ENCODE peak calls at places on chromosome 12, in nine cellular contexts. One of them, this sample, is unnamed.

GRCh38 chr12:123391546-123392343 is 7.8 kb downstream of the KMT5A start:
- DNase-seq in A549: no peak
- DNase-seq in ovary: no peak
- DNase-seq in SK-N-SH: no peak
- DNase-seq in upper lobe of left lung: no peak
- DNase-seq in transverse colon: no peak
- DNase-seq in HepG2: no peak
- DNase-seq in GM12878: no peak
- DNase-seq in suprapubic skin: no peak
- DNase-seq in this sample: no peak

GRCh38 chr12:71980543-71980942 is 41.9 kb downstream of the TPH2 start:
- DNase-seq in A549: no peak
- DNase-seq in ovary: no peak
- DNase-seq in SK-N-SH: no peak
- DNase-seq in upper lobe of left lung: no peak
- DNase-seq in transverse colon: no peak
- DNase-seq in HepG2: no peak
- DNase-seq in GM12878: no peak
- DNase-seq in suprapubic skin: no peak
- DNase-seq in this sample: no peak

GRCh38 chr12:29317556-29318363 is 63.2 kb downstream of the ERGIC2 start:
- DNase-seq in A549: peak
- DNase-seq in ovary: no peak
- DNase-seq in SK-N-SH: peak
- DNase-seq in upper lobe of left lung: peak
- DNase-seq in transverse colon: peak
- DNase-seq in HepG2: peak
- DNase-seq in GM12878: peak
- DNase-seq in suprapubic skin: no peak
- DNase-seq in this sample: no peak

GRCh38 chr12:49538740-49539403 is at the start of gene KCNH3:
- DNase-seq in A549: peak
- DNase-seq in ovary: peak
- DNase-seq in SK-N-SH: peak
- DNase-seq in upper lobe of left lung: peak
- DNase-seq in transverse colon: peak
- DNase-seq in HepG2: no peak
- DNase-seq in GM12878: no peak
- DNase-seq in suprapubic skin: peak
- DNase-seq in this sample: peak

GRCh38 chr12:46209165-46209564 is 59.7 kb downstream of the SLC38A1 start:
- DNase-seq in A549: no peak
- DNase-seq in ovary: no peak
- DNase-seq in SK-N-SH: no peak
- DNase-seq in upper lobe of left lung: no peak
- DNase-seq in transverse colon: no peak
- DNase-seq in HepG2: no peak
- DNase-seq in GM12878: no peak
- DNase-seq in suprapubic skin: no peak
- DNase-seq in this sample: no peak

GRCh38 chr12:108793756-108794441 is 62.6 kb upstream of the CORO1C start:
- DNase-seq in A549: no peak
- DNase-seq in ovary: no peak
- DNase-seq in SK-N-SH: no peak
- DNase-seq in upper lobe of left lung: no peak
- DNase-seq in transverse colon: peak
- DNase-seq in HepG2: peak
- DNase-seq in GM12878: no peak
- DNase-seq in suprapubic skin: no peak
- DNase-seq in this sample: peak

GRCh38 chr12:113134521-113134951 is 1.0 kb downstream of the RASAL1 start:
- DNase-seq in A549: no peak
- DNase-seq in ovary: no peak
- DNase-seq in SK-N-SH: no peak
- DNase-seq in upper lobe of left lung: no peak
- DNase-seq in transverse colon: no peak
- DNase-seq in HepG2: no peak
- DNase-seq in GM12878: no peak
- DNase-seq in suprapubic skin: no peak
- DNase-seq in this sample: no peak

GRCh38 chr12:51702582-51702981 is 111.5 kb downstream of the SCN8A start:
- DNase-seq in A549: no peak
- DNase-seq in ovary: no peak
- DNase-seq in SK-N-SH: no peak
- DNase-seq in upper lobe of left lung: no peak
- DNase-seq in transverse colon: no peak
- DNase-seq in HepG2: no peak
- DNase-seq in GM12878: no peak
- DNase-seq in suprapubic skin: no peak
- DNase-seq in this sample: no peak

GRCh38 chr12:122884860-122885259 is 11.1 kb downstream of the VPS37B start:
- DNase-seq in A549: no peak
- DNase-seq in ovary: no peak
- DNase-seq in SK-N-SH: no peak
- DNase-seq in upper lobe of left lung: no peak
- DNase-seq in transverse colon: no peak
- DNase-seq in HepG2: no peak
- DNase-seq in GM12878: no peak
- DNase-seq in suprapubic skin: no peak
- DNase-seq in this sample: no peak

GRCh38 chr12:107368586-107368985 is 275.2 kb upstream of the CRY1 start:
- DNase-seq in A549: no peak
- DNase-seq in ovary: no peak
- DNase-seq in SK-N-SH: no peak
- DNase-seq in upper lobe of left lung: no peak
- DNase-seq in transverse colon: no peak
- DNase-seq in HepG2: no peak
- DNase-seq in GM12878: no peak
- DNase-seq in suprapubic skin: no peak
- DNase-seq in this sample: no peak

GRCh38 chr12:23540572-23540971 is 408.9 kb downstream of the SOX5 start:
- DNase-seq in A549: no peak
- DNase-seq in ovary: no peak
- DNase-seq in SK-N-SH: peak
- DNase-seq in upper lobe of left lung: no peak
- DNase-seq in transverse colon: no peak
- DNase-seq in HepG2: no peak
- DNase-seq in GM12878: no peak
- DNase-seq in suprapubic skin: no peak
- DNase-seq in this sample: no peak

GRCh38 chr12:117867348-117867747 is 101.4 kb downstream of the KSR2 start:
- DNase-seq in A549: no peak
- DNase-seq in ovary: no peak
- DNase-seq in SK-N-SH: no peak
- DNase-seq in upper lobe of left lung: no peak
- DNase-seq in transverse colon: no peak
- DNase-seq in HepG2: no peak
- DNase-seq in GM12878: no peak
- DNase-seq in suprapubic skin: no peak
- DNase-seq in this sample: peak

GRCh38 chr12:117874842-117875434 is 93.9 kb downstream of the KSR2 start:
- DNase-seq in A549: peak
- DNase-seq in ovary: peak
- DNase-seq in SK-N-SH: peak
- DNase-seq in upper lobe of left lung: peak
- DNase-seq in transverse colon: peak
- DNase-seq in HepG2: peak
- DNase-seq in GM12878: no peak
- DNase-seq in suprapubic skin: peak
- DNase-seq in this sample: peak

GRCh38 chr12:117875652-117876491 is 92.9 kb downstream of the KSR2 start:
- DNase-seq in A549: no peak
- DNase-seq in ovary: no peak
- DNase-seq in SK-N-SH: peak
- DNase-seq in upper lobe of left lung: no peak
- DNase-seq in transverse colon: no peak
- DNase-seq in HepG2: no peak
- DNase-seq in GM12878: no peak
- DNase-seq in suprapubic skin: no peak
- DNase-seq in this sample: no peak

GRCh38 chr12:117876492-117876816 is 92.3 kb downstream of the KSR2 start:
- DNase-seq in A549: no peak
- DNase-seq in ovary: no peak
- DNase-seq in SK-N-SH: no peak
- DNase-seq in upper lobe of left lung: no peak
- DNase-seq in transverse colon: no peak
- DNase-seq in HepG2: no peak
- DNase-seq in GM12878: no peak
- DNase-seq in suprapubic skin: no peak
- DNase-seq in this sample: no peak

GRCh38 chr12:117872521-117873169 is 96.1 kb downstream of the KSR2 start:
- DNase-seq in A549: no peak
- DNase-seq in ovary: no peak
- DNase-seq in SK-N-SH: no peak
- DNase-seq in upper lobe of left lung: no peak
- DNase-seq in transverse colon: no peak
- DNase-seq in HepG2: no peak
- DNase-seq in GM12878: no peak
- DNase-seq in suprapubic skin: no peak
- DNase-seq in this sample: no peak
- TF ChIP-seq EP300 in A549: no peak
- TF ChIP-seq EP300 in ovary: no peak
- TF ChIP-seq EP300 in SK-N-SH: no peak
- TF ChIP-seq EP300 in upper lobe of left lung: no peak
- TF ChIP-seq EP300 in transverse colon: no peak
- TF ChIP-seq EP300 in HepG2: no peak
- TF ChIP-seq EP300 in GM12878: no peak
- TF ChIP-seq EP300 in suprapubic skin: no peak
- TF ChIP-seq EP300 in this sample: no peak

DNA sequence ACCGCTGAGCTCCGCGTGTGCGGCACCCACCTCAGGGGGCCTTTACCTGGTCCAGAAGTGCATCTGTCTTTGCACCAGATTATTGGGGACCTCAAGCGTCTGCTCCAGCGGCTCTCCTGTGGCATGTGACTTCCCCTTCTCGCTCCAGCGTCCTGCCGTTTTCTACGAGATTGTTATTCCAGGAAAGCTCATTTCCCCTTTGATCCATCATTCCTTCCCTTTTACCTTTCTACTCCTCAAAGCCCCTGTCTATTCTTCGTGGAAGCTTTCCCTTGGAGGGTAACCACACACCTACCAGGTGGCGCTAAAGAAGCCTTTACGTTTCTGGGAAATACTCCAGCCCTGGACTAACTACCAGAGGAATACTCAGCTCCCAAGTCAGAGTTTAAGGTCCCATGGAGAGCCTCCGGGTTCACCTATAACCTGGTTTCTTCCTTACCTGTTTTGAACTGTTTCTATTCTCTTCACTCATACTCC is 1.5 kb downstream of the FKBP4 start:
- DNase-seq in A549: peak
- DNase-seq in ovary: no peak
- DNase-seq in SK-N-SH: no peak
- DNase-seq in upper lobe of left lung: peak
- DNase-seq in transverse colon: no peak
- DNase-seq in HepG2: no peak
- DNase-seq in GM12878: no peak
- DNase-seq in suprapubic skin: no peak
- DNase-seq in this sample: no peak
- TF ChIP-seq EP300 in A549: no peak
- TF ChIP-seq EP300 in ovary: no peak
- TF ChIP-seq EP300 in SK-N-SH: no peak
- TF ChIP-seq EP300 in upper lobe of left lung: no peak
- TF ChIP-seq EP300 in transverse colon: no peak
- TF ChIP-seq EP300 in HepG2: no peak
- TF ChIP-seq EP300 in GM12878: no peak
- TF ChIP-seq EP300 in suprapubic skin: no peak
- TF ChIP-seq EP300 in this sample: no peak

GRCh38 chr12:82357845-82358199 is 365 bp downstream of the CCDC59 start:
- DNase-seq in A549: peak
- DNase-seq in ovary: no peak
- DNase-seq in SK-N-SH: no peak
- DNase-seq in upper lobe of left lung: no peak
- DNase-seq in transverse colon: no peak
- DNase-seq in HepG2: peak
- DNase-seq in GM12878: no peak
- DNase-seq in suprapubic skin: no peak
- DNase-seq in this sample: no peak
- TF ChIP-seq EP300 in A549: no peak
- TF ChIP-seq EP300 in ovary: no peak
- TF ChIP-seq EP300 in SK-N-SH: no peak
- TF ChIP-seq EP300 in upper lobe of left lung: no peak
- TF ChIP-seq EP300 in transverse colon: no peak
- TF ChIP-seq EP300 in HepG2: no peak
- TF ChIP-seq EP300 in GM12878: no peak
- TF ChIP-seq EP300 in suprapubic skin: no peak
- TF ChIP-seq EP300 in this sample: no peak

DNA sequence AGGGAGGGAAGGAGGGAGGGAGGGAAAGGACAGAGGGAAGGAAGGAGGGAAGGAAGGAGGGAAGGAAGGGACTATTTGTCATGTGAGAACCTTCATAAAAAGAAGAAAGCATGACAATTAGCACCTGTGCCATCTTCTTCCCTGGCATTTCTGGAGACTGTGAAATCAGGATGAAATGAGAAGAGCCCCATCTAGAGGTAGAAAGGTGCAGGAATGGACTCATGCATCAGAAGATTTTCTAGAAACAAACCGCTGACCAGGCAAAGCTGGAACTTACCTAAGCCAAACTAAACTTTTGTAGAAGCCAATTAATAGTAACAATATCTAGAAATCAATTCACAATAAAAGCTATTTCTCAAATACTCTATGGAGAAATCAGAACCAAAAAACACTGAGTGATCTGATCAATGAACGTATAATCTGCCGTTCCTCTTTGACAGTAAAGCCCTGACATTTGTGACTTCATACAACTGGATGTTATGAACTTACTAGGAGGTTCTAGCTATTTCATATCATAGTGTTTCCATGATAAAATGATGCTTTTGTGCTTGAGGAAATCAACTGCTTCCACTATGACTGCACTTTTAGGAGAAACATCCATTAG is 24.4 kb upstream of the CRACR2A start:
- DNase-seq in A549: peak
- DNase-seq in ovary: no peak
- DNase-seq in SK-N-SH: peak
- DNase-seq in upper lobe of left lung: no peak
- DNase-seq in transverse colon: no peak
- DNase-seq in HepG2: peak
- DNase-seq in GM12878: no peak
- DNase-seq in suprapubic skin: no peak
- DNase-seq in this sample: no peak
- TF ChIP-seq EP300 in A549: no peak
- TF ChIP-seq EP300 in ovary: no peak
- TF ChIP-seq EP300 in SK-N-SH: no peak
- TF ChIP-seq EP300 in upper lobe of left lung: no peak
- TF ChIP-seq EP300 in transverse colon: no peak
- TF ChIP-seq EP300 in HepG2: no peak
- TF ChIP-seq EP300 in GM12878: no peak
- TF ChIP-seq EP300 in suprapubic skin: no peak
- TF ChIP-seq EP300 in this sample: no peak

GRCh38 chr12:644818-645552 is 18.3 kb downstream of the NINJ2 start:
- DNase-seq in A549: no peak
- DNase-seq in ovary: no peak
- DNase-seq in SK-N-SH: no peak
- DNase-seq in upper lobe of left lung: no peak
- DNase-seq in transverse colon: no peak
- DNase-seq in HepG2: no peak
- DNase-seq in GM12878: no peak
- DNase-seq in suprapubic skin: peak
- DNase-seq in this sample: no peak
- TF ChIP-seq EP300 in A549: no peak
- TF ChIP-seq EP300 in ovary: no peak
- TF ChIP-seq EP300 in SK-N-SH: no peak
- TF ChIP-seq EP300 in upper lobe of left lung: no peak
- TF ChIP-seq EP300 in transverse colon: no peak
- TF ChIP-seq EP300 in HepG2: no peak
- TF ChIP-seq EP300 in GM12878: no peak
- TF ChIP-seq EP300 in suprapubic skin: no peak
- TF ChIP-seq EP300 in this sample: no peak

This sample was measured in sigmoid colon.